ENCODE peak calls at places on chromosomes 7 and 10, in six cellular contexts. One of them, this sample, is unnamed.

GRCh38 chr10:90912176-90912575 is 8.7 kb downstream of the ANKRD1 start:
- DNase-seq in prostate gland: peak; percentile 22
- DNase-seq in SK-N-SH: no peak
- DNase-seq in transverse colon: no peak
- DNase-seq in GM12878: no peak
- DNase-seq in stomach: no peak
- DNase-seq in this sample: no peak

GRCh38 chr7:26399309-26399610 is 107.6 kb downstream of the SNX10 start:
- DNase-seq in prostate gland: peak; percentile 24
- DNase-seq in SK-N-SH: peak; percentile 83
- DNase-seq in transverse colon: no peak
- DNase-seq in GM12878: no peak
- DNase-seq in stomach: peak; percentile 28
- DNase-seq in this sample: peak; percentile 54

GRCh38 chr10:81127931-81128330 is 590.2 kb downstream of the SH2D4B start:
- DNase-seq in prostate gland: no peak
- DNase-seq in SK-N-SH: no peak
- DNase-seq in transverse colon: no peak
- DNase-seq in GM12878: no peak
- DNase-seq in stomach: no peak
- DNase-seq in this sample: no peak

GRCh38 chr10:608331-609265 is 80.9 kb downstream of the DIP2C start:
- DNase-seq in prostate gland: no peak
- DNase-seq in SK-N-SH: no peak
- DNase-seq in transverse colon: no peak
- DNase-seq in GM12878: peak; percentile 100
- DNase-seq in stomach: no peak
- DNase-seq in this sample: no peak

GRCh38 chr7:118525020-118525419 is 300.5 kb downstream of the ANKRD7 start:
- DNase-seq in prostate gland: no peak
- DNase-seq in SK-N-SH: no peak
- DNase-seq in transverse colon: no peak
- DNase-seq in GM12878: no peak
- DNase-seq in stomach: no peak
- DNase-seq in this sample: no peak

GRCh38 chr10:99731296-99732032 is 463 bp downstream of the COX15 start:
- DNase-seq in prostate gland: no peak
- DNase-seq in SK-N-SH: no peak
- DNase-seq in transverse colon: no peak
- DNase-seq in GM12878: no peak
- DNase-seq in stomach: no peak
- DNase-seq in this sample: no peak

GRCh38 chr10:75887981-75888380 is 456.6 kb downstream of the LRMDA start:
- DNase-seq in prostate gland: no peak
- DNase-seq in SK-N-SH: no peak
- DNase-seq in transverse colon: no peak
- DNase-seq in GM12878: no peak
- DNase-seq in stomach: no peak
- DNase-seq in this sample: no peak

GRCh38 chr7:4837041-4837813 is 24.6 kb downstream of the PAPOLB start:
- DNase-seq in prostate gland: no peak
- DNase-seq in SK-N-SH: peak; percentile 89
- DNase-seq in transverse colon: no peak
- DNase-seq in GM12878: no peak
- DNase-seq in stomach: no peak
- DNase-seq in this sample: no peak

GRCh38 chr7:156456503-156457115 is 184.0 kb upstream of the RNF32 start:
- DNase-seq in prostate gland: no peak
- DNase-seq in SK-N-SH: no peak
- DNase-seq in transverse colon: peak; percentile 21
- DNase-seq in GM12878: no peak
- DNase-seq in stomach: no peak
- DNase-seq in this sample: no peak

GRCh38 chr7:19213746-19214145 is 68.5 kb upstream of the FERD3L start:
- DNase-seq in prostate gland: no peak
- DNase-seq in SK-N-SH: no peak
- DNase-seq in transverse colon: no peak
- DNase-seq in GM12878: no peak
- DNase-seq in stomach: no peak
- DNase-seq in this sample: no peak

GRCh38 chr10:126902157-126902556 is 3.1 kb upstream of the DOCK1 start:
- DNase-seq in prostate gland: no peak
- DNase-seq in SK-N-SH: no peak
- DNase-seq in transverse colon: no peak
- DNase-seq in GM12878: no peak
- DNase-seq in stomach: no peak
- DNase-seq in this sample: peak; percentile 69

GRCh38 chr7:117810642-117811512 is 62.4 kb downstream of the CTTNBP2 start:
- DNase-seq in prostate gland: no peak
- DNase-seq in SK-N-SH: no peak
- DNase-seq in transverse colon: no peak
- DNase-seq in GM12878: no peak
- DNase-seq in stomach: no peak
- DNase-seq in this sample: no peak

GRCh38 chr10:60521974-60522405 is 132.3 kb upstream of the ANK3 start:
- DNase-seq in prostate gland: no peak
- DNase-seq in SK-N-SH: peak; percentile 40
- DNase-seq in transverse colon: no peak
- DNase-seq in GM12878: no peak
- DNase-seq in stomach: no peak
- DNase-seq in this sample: no peak

GRCh38 chr10:22042557-22043326 is 39.2 kb upstream of the DNAJC1 start:
- DNase-seq in prostate gland: no peak
- DNase-seq in SK-N-SH: no peak
- DNase-seq in transverse colon: no peak
- DNase-seq in GM12878: no peak
- DNase-seq in stomach: no peak
- DNase-seq in this sample: no peak

GRCh38 chr10:113666682-113667252 is 2.9 kb upstream of the NRAP start:
- DNase-seq in prostate gland: no peak
- DNase-seq in SK-N-SH: no peak
- DNase-seq in transverse colon: no peak
- DNase-seq in GM12878: no peak
- DNase-seq in stomach: no peak
- DNase-seq in this sample: no peak

GRCh38 chr7:139683137-139683871 is 94.5 kb downstream of the HIPK2 start:
- DNase-seq in prostate gland: no peak
- DNase-seq in SK-N-SH: no peak
- DNase-seq in transverse colon: peak; percentile 35
- DNase-seq in GM12878: no peak
- DNase-seq in stomach: no peak
- DNase-seq in this sample: no peak

GRCh38 chr10:80501381-80501912 is 36.3 kb upstream of the SH2D4B start:
- DNase-seq in prostate gland: no peak
- DNase-seq in SK-N-SH: no peak
- DNase-seq in transverse colon: no peak
- DNase-seq in GM12878: no peak
- DNase-seq in stomach: peak; percentile 14
- DNase-seq in this sample: no peak

GRCh38 chr10:5484205-5484604 is 15.2 kb downstream of the CALML5 start:
- DNase-seq in prostate gland: no peak
- DNase-seq in SK-N-SH: no peak
- DNase-seq in transverse colon: no peak
- DNase-seq in GM12878: no peak
- DNase-seq in stomach: no peak
- DNase-seq in this sample: no peak

GRCh38 chr7:132650498-132650897 is 74.2 kb upstream of the PLXNA4 start:
- DNase-seq in prostate gland: no peak
- DNase-seq in SK-N-SH: no peak
- DNase-seq in transverse colon: no peak
- DNase-seq in GM12878: no peak
- DNase-seq in stomach: no peak
- DNase-seq in this sample: no peak

GRCh38 chr10:95693331-95693667 is 428 bp downstream of the TCTN3 start:
- DNase-seq in prostate gland: no peak
- DNase-seq in SK-N-SH: no peak
- DNase-seq in transverse colon: no peak
- DNase-seq in GM12878: no peak
- DNase-seq in stomach: no peak
- DNase-seq in this sample: no peak

GRCh38 chr10:99396471-99396870 is 34.0 kb downstream of the GOT1 start:
- DNase-seq in prostate gland: no peak
- DNase-seq in SK-N-SH: no peak
- DNase-seq in transverse colon: no peak
- DNase-seq in GM12878: no peak
- DNase-seq in stomach: no peak
- DNase-seq in this sample: no peak

GRCh38 chr10:132916956-132917666 is 25.3 kb downstream of the CFAP46 start:
- DNase-seq in prostate gland: no peak
- DNase-seq in SK-N-SH: no peak
- DNase-seq in transverse colon: no peak
- DNase-seq in GM12878: no peak
- DNase-seq in stomach: no peak
- DNase-seq in this sample: no peak

GRCh38 chr10:127161482-127161881 is 34.9 kb downstream of the INSYN2A start:
- DNase-seq in prostate gland: no peak
- DNase-seq in SK-N-SH: no peak
- DNase-seq in transverse colon: no peak
- DNase-seq in GM12878: no peak
- DNase-seq in stomach: no peak
- DNase-seq in this sample: no peak

GRCh38 chr7:111561659-111561908 is 708 bp downstream of the IMMP2L start:
- DNase-seq in prostate gland: no peak
- DNase-seq in SK-N-SH: no peak
- DNase-seq in transverse colon: no peak
- DNase-seq in GM12878: no peak
- DNase-seq in stomach: no peak
- DNase-seq in this sample: no peak

GRCh38 chr10:24462340-24462739 is 253.4 kb downstream of the KIAA1217 start:
- DNase-seq in prostate gland: no peak
- DNase-seq in SK-N-SH: no peak
- DNase-seq in transverse colon: no peak
- DNase-seq in GM12878: no peak
- DNase-seq in stomach: no peak
- DNase-seq in this sample: no peak

GRCh38 chr10:79142522-79143309 is 74.0 kb downstream of the ZMIZ1 start:
- DNase-seq in prostate gland: no peak
- DNase-seq in SK-N-SH: no peak
- DNase-seq in transverse colon: no peak
- DNase-seq in GM12878: no peak
- DNase-seq in stomach: no peak
- DNase-seq in this sample: no peak
- TF ChIP-seq CTCF in prostate gland: no peak
- TF ChIP-seq CTCF in SK-N-SH: peak; percentile 18
- TF ChIP-seq CTCF in transverse colon: no peak
- TF ChIP-seq CTCF in GM12878: peak; percentile 7
- TF ChIP-seq CTCF in stomach: no peak
- TF ChIP-seq CTCF in this sample: no peak

GRCh38 chr10:128895473-128895872 is 571.6 kb upstream of the MGMT start:
- DNase-seq in prostate gland: no peak
- DNase-seq in SK-N-SH: no peak
- DNase-seq in transverse colon: no peak
- DNase-seq in GM12878: no peak
- DNase-seq in stomach: no peak
- DNase-seq in this sample: no peak

GRCh38 chr10:128897414-128897928 is 569.6 kb upstream of the MGMT start:
- DNase-seq in prostate gland: no peak
- DNase-seq in SK-N-SH: no peak
- DNase-seq in transverse colon: no peak
- DNase-seq in GM12878: no peak
- DNase-seq in stomach: no peak
- DNase-seq in this sample: no peak

GRCh38 chr10:128894641-128895040 is 572.4 kb upstream of the MGMT start:
- DNase-seq in prostate gland: no peak
- DNase-seq in SK-N-SH: no peak
- DNase-seq in transverse colon: no peak
- DNase-seq in GM12878: no peak
- DNase-seq in stomach: no peak
- DNase-seq in this sample: no peak

GRCh38 chr10:128896964-128897363 is 570.1 kb upstream of the MGMT start:
- DNase-seq in prostate gland: no peak
- DNase-seq in SK-N-SH: no peak
- DNase-seq in transverse colon: no peak
- DNase-seq in GM12878: no peak
- DNase-seq in stomach: no peak
- DNase-seq in this sample: no peak

GRCh38 chr10:128896183-128896805 is 570.7 kb upstream of the MGMT start:
- DNase-seq in prostate gland: peak; percentile 38
- DNase-seq in SK-N-SH: no peak
- DNase-seq in transverse colon: no peak
- DNase-seq in GM12878: no peak
- DNase-seq in stomach: no peak
- DNase-seq in this sample: no peak
- TF ChIP-seq POLR2AphosphoS5 in prostate gland: peak; percentile 76
- TF ChIP-seq POLR2AphosphoS5 in SK-N-SH: no peak
- TF ChIP-seq POLR2AphosphoS5 in transverse colon: no peak
- TF ChIP-seq POLR2AphosphoS5 in GM12878: no peak
- TF ChIP-seq POLR2AphosphoS5 in stomach: no peak
- TF ChIP-seq POLR2AphosphoS5 in this sample: no peak

DNA sequence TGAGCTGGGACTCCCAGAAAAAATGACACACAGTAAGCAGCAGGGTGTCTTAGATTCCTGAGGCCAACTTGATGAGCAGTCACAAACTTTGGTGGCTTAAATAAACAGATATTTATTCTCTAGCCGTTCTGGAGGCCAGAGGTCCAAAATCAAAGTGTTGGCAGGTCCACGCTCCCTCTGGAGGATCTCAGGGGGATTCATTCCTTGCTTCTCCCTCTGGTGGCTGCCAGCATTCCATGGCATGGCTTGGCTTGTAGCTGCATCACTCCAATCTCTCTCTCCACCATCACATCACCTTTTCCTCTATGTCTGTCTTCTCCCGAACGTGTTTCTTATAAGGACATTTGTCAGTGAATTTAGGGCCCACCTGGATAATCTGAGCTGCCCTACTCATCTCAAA is 98.4 kb downstream of the OSBPL3 start:
- DNase-seq in prostate gland: no peak
- DNase-seq in SK-N-SH: no peak
- DNase-seq in transverse colon: no peak
- DNase-seq in GM12878: no peak
- DNase-seq in stomach: no peak
- DNase-seq in this sample: no peak
- TF ChIP-seq CTCF in prostate gland: no peak
- TF ChIP-seq CTCF in SK-N-SH: peak; percentile 49
- TF ChIP-seq CTCF in transverse colon: no peak
- TF ChIP-seq CTCF in GM12878: no peak
- TF ChIP-seq CTCF in stomach: no peak
- TF ChIP-seq CTCF in this sample: no peak

GRCh38 chr10:71765907-71766716 is 7.2 kb downstream of the VSIR start:
- DNase-seq in prostate gland: no peak
- DNase-seq in SK-N-SH: no peak
- DNase-seq in transverse colon: peak; percentile 24
- DNase-seq in GM12878: no peak
- DNase-seq in stomach: no peak
- DNase-seq in this sample: no peak

GRCh38 chr10:71767420-71768035 is 5.8 kb downstream of the VSIR start:
- DNase-seq in prostate gland: no peak
- DNase-seq in SK-N-SH: no peak
- DNase-seq in transverse colon: peak; percentile 36
- DNase-seq in GM12878: no peak
- DNase-seq in stomach: no peak
- DNase-seq in this sample: no peak

GRCh38 chr10:71763352-71764127 is 9.8 kb downstream of the VSIR start:
- DNase-seq in prostate gland: no peak
- DNase-seq in SK-N-SH: no peak
- DNase-seq in transverse colon: no peak
- DNase-seq in GM12878: no peak
- DNase-seq in stomach: no peak
- DNase-seq in this sample: no peak

GRCh38 chr10:71766717-71767419 is 6.5 kb downstream of the VSIR start:
- DNase-seq in prostate gland: no peak
- DNase-seq in SK-N-SH: no peak
- DNase-seq in transverse colon: peak; percentile 93
- DNase-seq in GM12878: no peak
- DNase-seq in stomach: peak; percentile 81
- DNase-seq in this sample: peak; percentile 84

GRCh38 chr10:71765176-71765906 is 8.0 kb downstream of the VSIR start:
- DNase-seq in prostate gland: no peak
- DNase-seq in SK-N-SH: no peak
- DNase-seq in transverse colon: no peak
- DNase-seq in GM12878: no peak
- DNase-seq in stomach: no peak
- DNase-seq in this sample: no peak
- TF ChIP-seq POLR2AphosphoS5 in prostate gland: no peak
- TF ChIP-seq POLR2AphosphoS5 in SK-N-SH: no peak
- TF ChIP-seq POLR2AphosphoS5 in transverse colon: no peak
- TF ChIP-seq POLR2AphosphoS5 in GM12878: no peak
- TF ChIP-seq POLR2AphosphoS5 in stomach: no peak
- TF ChIP-seq POLR2AphosphoS5 in this sample: no peak